ENCODE peak calls at places on chromosomes 16 and 17, in four cellular contexts. One of them, this sample, is unnamed.

GRCh38 chr17:30950189-30950588 is 20.6 kb upstream of the RNF135 start:
- DNase-seq in cardiac muscle cell: no peak
- DNase-seq in NCI-H748 treated with DMSO at 0.1 percent for 48 hours: no peak
- DNase-seq in cardiac fibroblast: no peak
- DNase-seq in this sample: no peak

GRCh38 chr16:8855051-8855786 is 13.6 kb downstream of the CARHSP1 start:
- DNase-seq in cardiac muscle cell: no peak
- DNase-seq in NCI-H748 treated with DMSO at 0.1 percent for 48 hours: no peak
- DNase-seq in cardiac fibroblast: no peak
- DNase-seq in this sample: no peak

GRCh38 chr16:53528797-53529196 is 25.8 kb upstream of the AKTIP start:
- DNase-seq in cardiac muscle cell: no peak
- DNase-seq in NCI-H748 treated with DMSO at 0.1 percent for 48 hours: no peak
- DNase-seq in cardiac fibroblast: no peak
- DNase-seq in this sample: no peak

GRCh38 chr17:75232786-75233185 is 27.3 kb downstream of the NUP85 start:
- DNase-seq in cardiac muscle cell: no peak
- DNase-seq in NCI-H748 treated with DMSO at 0.1 percent for 48 hours: no peak
- DNase-seq in cardiac fibroblast: no peak
- DNase-seq in this sample: no peak

GRCh38 chr16:64455275-64455674 is 666.6 kb downstream of the CDH11 start:
- DNase-seq in cardiac muscle cell: peak
- DNase-seq in NCI-H748 treated with DMSO at 0.1 percent for 48 hours: no peak
- DNase-seq in cardiac fibroblast: peak
- DNase-seq in this sample: peak

GRCh38 chr17:17811381-17812210 is 25.2 kb downstream of the SREBF1 start:
- DNase-seq in cardiac muscle cell: peak
- DNase-seq in NCI-H748 treated with DMSO at 0.1 percent for 48 hours: no peak
- DNase-seq in cardiac fibroblast: no peak
- DNase-seq in this sample: no peak

GRCh38 chr17:75511610-75512575 is 3.4 kb downstream of the CASKIN2 start:
- DNase-seq in cardiac muscle cell: peak
- DNase-seq in NCI-H748 treated with DMSO at 0.1 percent for 48 hours: no peak
- DNase-seq in cardiac fibroblast: no peak
- DNase-seq in this sample: peak

GRCh38 chr17:33940769-33941168 is 314.3 kb upstream of the CCL2 start:
- DNase-seq in cardiac muscle cell: no peak
- DNase-seq in NCI-H748 treated with DMSO at 0.1 percent for 48 hours: no peak
- DNase-seq in cardiac fibroblast: no peak
- DNase-seq in this sample: no peak

GRCh38 chr16:53545433-53545832 is 42.4 kb upstream of the AKTIP start:
- DNase-seq in cardiac muscle cell: no peak
- DNase-seq in NCI-H748 treated with DMSO at 0.1 percent for 48 hours: no peak
- DNase-seq in cardiac fibroblast: no peak
- DNase-seq in this sample: no peak

GRCh38 chr17:522912-523311 is 170.3 kb upstream of the RPH3AL start:
- DNase-seq in cardiac muscle cell: no peak
- DNase-seq in NCI-H748 treated with DMSO at 0.1 percent for 48 hours: no peak
- DNase-seq in cardiac fibroblast: no peak
- DNase-seq in this sample: no peak

GRCh38 chr16:88634994-88635670 is 3.2 kb upstream of the IL17C start:
- DNase-seq in cardiac muscle cell: no peak
- DNase-seq in NCI-H748 treated with DMSO at 0.1 percent for 48 hours: no peak
- DNase-seq in cardiac fibroblast: no peak
- DNase-seq in this sample: peak

GRCh38 chr16:56551796-56552738 is 12.8 kb upstream of the MT4 start:
- DNase-seq in cardiac muscle cell: no peak
- DNase-seq in NCI-H748 treated with DMSO at 0.1 percent for 48 hours: no peak
- DNase-seq in cardiac fibroblast: no peak
- DNase-seq in this sample: no peak

GRCh38 chr17:13631541-13631940 is 29.8 kb upstream of the HS3ST3A1 start:
- DNase-seq in cardiac muscle cell: no peak
- DNase-seq in NCI-H748 treated with DMSO at 0.1 percent for 48 hours: no peak
- DNase-seq in cardiac fibroblast: peak
- DNase-seq in this sample: peak

This sample was measured in MCF 10A.